ENCODE peak calls at places on chromosome 14, in eight cellular contexts. M is HT-29; V is RCC 7860; L is AG20443; W is stimulated activated CD4-positive, alpha-beta T cell treated with anti-CD3 and anti-CD28 coated beads, Interleukin-4, amount 100 ng/mL, for 1 hour; S is activated CD4-positive, alpha-beta T cell treated with anti-CD3 and anti-CD28 coated beads for 24 hours; J is left colon; P is NCI-H1694. R is an unnamed sample.

GRCh38 chr14:27845241-27845850 is 921.2 kb upstream of the FOXG1 start:
- DNase-seq in S (no peak), J (no peak), M (no peak), V (no peak), P (no peak), L (no peak), W (no peak), R (no peak)

GRCh38 chr14:68968721-68969120 is 10.4 kb downstream of the ACTN1 start:
- DNase-seq in S (no peak), V (no peak), M (no peak), P (no peak), W (no peak), L (no peak), J (no peak), R (no peak)

GRCh38 chr14:64500088-64500487 is 3.5 kb downstream of the ZBTB25 start:
- DNase-seq in V (no peak), W (no peak), P (no peak), J (no peak), S (no peak), L (no peak), M (no peak), R (no peak)

GRCh38 chr14:58465425-58465824 is 37.9 kb downstream of the KIAA0586 start:
- DNase-seq in L (no peak), W (no peak), S (no peak), J (no peak), M (no peak), P (no peak), V (no peak), R (no peak)

GRCh38 chr14:99426265-99426664 is 54.4 kb downstream of the SETD3 start:
- DNase-seq in J (no peak), S (no peak), V (no peak), M (no peak), P (no peak), W (no peak), L (no peak), R (no peak)

GRCh38 chr14:99850705-99851104 is 57.5 kb downstream of the EML1 start:
- DNase-seq in L (no peak), J (no peak), P (no peak), S (no peak), V (no peak), M (no peak), W (no peak), R (no peak)

GRCh38 chr14:102279688-102280348 is 25.1 kb downstream of the MOK start:
- DNase-seq in V (peak), P (no peak), S (no peak), W (no peak), J (no peak), M (peak), L (peak), R (no peak)

GRCh38 chr14:77883479-77884238 is 83.8 kb downstream of the ADCK1 start:
- DNase-seq in S (no peak), P (no peak), L (no peak), J (no peak), W (no peak), V (no peak), M (no peak), R (peak)

GRCh38 chr14:58107947-58108552 is 44.0 kb downstream of the ARMH4 start:
- DNase-seq in L (peak), P (peak), S (no peak), W (peak), J (peak), V (peak), M (peak), R (peak)

GRCh38 chr14:42687421-42687820 is 1080.7 kb downstream of the LRFN5 start:
- DNase-seq in V (no peak), L (no peak), J (no peak), W (no peak), P (no peak), S (no peak), M (no peak), R (no peak)

GRCh38 chr14:100820945-100821344 is 5.0 kb upstream of the MEG3 start:
- DNase-seq in S (no peak), J (no peak), M (no peak), V (no peak), P (no peak), W (no peak), L (no peak), R (no peak)

R was measured in BE2C.